ENCODE peak calls at places on chromosomes 7 and 10, in seven cellular contexts. T, X, P, F, K, S and L are unnamed samples.

GRCh38 chr10:3720228-3721019 is 64.6 kb downstream of the KLF6 start:
- DNase-seq in T (peak; percentile 94), X (no peak), P (no peak), F (no peak), K (no peak), S (no peak), L (no peak)

GRCh38 chr10:130686680-130687300 is 550.6 kb downstream of the GLRX3 start:
- DNase-seq in T (peak; percentile 4), X (peak; percentile 36), P (no peak), F (peak; percentile 79), K (no peak), S (no peak), L (no peak)

GRCh38 chr7:26278769-26279168 is 12.9 kb upstream of the SNX10 start:
- DNase-seq in T (peak; percentile 52), X (no peak), P (no peak), F (no peak), K (no peak), S (no peak), L (peak; percentile 46)

GRCh38 chr10:131198401-131198800 is 113.1 kb downstream of the TCERG1L start:
- DNase-seq in T (no peak), X (no peak), P (no peak), F (peak; percentile 20), K (no peak), S (no peak), L (no peak)

GRCh38 chr10:33557313-33557712 is 222.8 kb upstream of the NRP1 start:
- DNase-seq in T (no peak), X (no peak), P (no peak), F (no peak), K (no peak), S (no peak), L (no peak)

GRCh38 chr7:93015193-93016084 is 102.3 kb downstream of the SAMD9 start:
- DNase-seq in T (peak; percentile 64), X (no peak), P (no peak), F (no peak), K (no peak), S (no peak), L (no peak)

GRCh38 chr7:27150568-27151340 is 1.6 kb downstream of the HOXA3 start:
- DNase-seq in T (peak; percentile 95), X (peak; percentile 85), P (peak; percentile 78), F (peak; percentile 90), K (peak; percentile 56), S (peak; percentile 90), L (peak; percentile 68)

GRCh38 chr10:103836273-103836672 is 19.1 kb downstream of the SH3PXD2A start:
- DNase-seq in T (no peak), X (no peak), P (no peak), F (peak; percentile 37), K (no peak), S (no peak), L (no peak)

GRCh38 chr7:122588621-122589020 is 110.3 kb downstream of the RNF133 start:
- DNase-seq in T (peak; percentile 8), X (no peak), P (no peak), F (no peak), K (no peak), S (no peak), L (no peak)

GRCh38 chr7:128777156-128778123 is 1.8 kb upstream of the OPN1SW start:
- DNase-seq in T (peak; percentile 60), X (no peak), P (no peak), F (no peak), K (no peak), S (no peak), L (no peak)

GRCh38 chr10:25288181-25288580 is 113.4 kb downstream of the GPR158 start:
- DNase-seq in T (no peak), X (no peak), P (no peak), F (no peak), K (no peak), S (no peak), L (no peak)

GRCh38 chr10:128087146-128087883 is 38.9 kb downstream of the MKI67 start:
- DNase-seq in T (no peak), X (no peak), P (no peak), F (no peak), K (no peak), S (no peak), L (peak; percentile 44)

GRCh38 chr10:128091636-128092210 is 34.5 kb downstream of the MKI67 start:
- DNase-seq in T (no peak), X (peak; percentile 80), P (no peak), F (peak; percentile 83), K (no peak), S (no peak), L (no peak)

GRCh38 chr10:128084991-128085390 is 41.2 kb downstream of the MKI67 start:
- DNase-seq in T (no peak), X (no peak), P (no peak), F (peak; percentile 40), K (no peak), S (peak; percentile 20), L (no peak)

GRCh38 chr10:128086003-128086863 is 40.0 kb downstream of the MKI67 start:
- DNase-seq in T (peak; percentile 14), X (no peak), P (no peak), F (peak; percentile 44), K (no peak), S (no peak), L (no peak)

DNA sequence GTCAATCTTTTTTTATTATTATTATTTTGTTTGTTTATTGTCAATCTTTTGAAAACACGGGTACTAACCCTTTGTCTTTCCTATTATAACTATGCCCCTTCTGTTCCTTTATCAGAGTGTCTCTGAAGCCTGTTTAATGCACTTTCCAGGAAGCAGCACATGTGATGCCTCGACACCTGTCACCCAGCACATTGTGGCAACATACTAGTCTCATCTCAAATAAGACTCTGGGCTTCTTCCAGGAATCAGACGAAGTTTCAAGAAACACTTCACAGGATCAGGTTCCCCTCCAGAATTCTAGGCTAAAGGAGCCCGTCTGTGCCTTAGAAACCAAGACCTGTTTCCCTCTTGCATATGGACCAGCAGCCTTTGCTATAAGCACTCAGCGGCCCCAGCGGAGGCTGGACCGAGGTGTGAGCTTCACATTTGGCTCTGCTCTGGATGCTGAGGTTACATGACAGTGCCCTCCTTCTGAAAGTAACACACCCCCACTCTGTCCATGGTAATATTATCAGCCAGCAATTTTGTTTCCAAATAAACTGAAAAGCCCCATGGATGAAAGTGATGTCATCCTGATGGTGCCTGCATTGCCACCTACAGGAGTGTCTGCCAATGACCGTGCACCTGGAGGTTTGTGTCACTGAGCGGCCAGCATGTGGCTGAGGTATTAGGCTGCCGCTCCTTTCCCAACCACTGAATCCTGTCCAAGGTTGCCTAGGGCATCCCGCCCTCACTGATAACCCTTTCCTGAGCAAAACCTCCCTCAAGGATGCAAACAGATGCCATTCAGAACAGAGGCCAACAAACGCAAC is 38.1 kb downstream of the MKI67 start:
- DNase-seq in T (no peak), X (peak; percentile 57), P (no peak), F (peak; percentile 80), K (no peak), S (no peak), L (peak; percentile 34)
- H3K27ac ChIP-seq in T (no peak overlapping the region), X (no peak overlapping the region), P (no peak overlapping the region), F (no peak overlapping the region), K (no peak overlapping the region), S (no peak overlapping the region), L (no peak overlapping the region)

DNA sequence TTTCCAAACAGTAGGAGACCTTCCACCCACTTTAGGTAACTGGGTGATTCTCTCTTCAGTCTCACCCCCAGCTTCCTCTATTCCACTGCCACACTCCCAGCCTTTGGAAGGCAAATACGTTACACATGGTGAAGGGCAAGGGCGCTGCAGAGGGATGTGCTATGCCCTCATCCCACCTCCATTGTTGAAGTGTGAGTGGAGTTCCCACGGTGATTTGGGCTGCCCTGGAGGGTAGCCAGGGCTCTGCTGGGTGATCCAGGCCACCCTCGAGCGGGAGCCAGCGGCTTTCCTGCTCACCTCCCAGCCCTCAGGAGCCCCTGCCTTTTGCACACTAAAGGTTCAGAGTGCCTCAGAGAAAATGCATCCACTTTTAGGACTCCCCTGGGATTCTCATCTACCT is 181.1 kb downstream of the ZMYND11 start:
- DNase-seq in T (no peak), X (no peak), P (no peak), F (no peak), K (no peak), S (no peak), L (no peak)
- H3K4me1 ChIP-seq in T (peaks cover 6% of the 10 kb centered on the region), X (no peaks in the 10 kb centered on the region), P (peaks cover 5% of the 10 kb centered on the region), F (no peaks in the 10 kb centered on the region), K (peaks cover 8% of the 10 kb centered on the region), S (no peaks in the 10 kb centered on the region), L (no peaks in the 10 kb centered on the region)

DNA sequence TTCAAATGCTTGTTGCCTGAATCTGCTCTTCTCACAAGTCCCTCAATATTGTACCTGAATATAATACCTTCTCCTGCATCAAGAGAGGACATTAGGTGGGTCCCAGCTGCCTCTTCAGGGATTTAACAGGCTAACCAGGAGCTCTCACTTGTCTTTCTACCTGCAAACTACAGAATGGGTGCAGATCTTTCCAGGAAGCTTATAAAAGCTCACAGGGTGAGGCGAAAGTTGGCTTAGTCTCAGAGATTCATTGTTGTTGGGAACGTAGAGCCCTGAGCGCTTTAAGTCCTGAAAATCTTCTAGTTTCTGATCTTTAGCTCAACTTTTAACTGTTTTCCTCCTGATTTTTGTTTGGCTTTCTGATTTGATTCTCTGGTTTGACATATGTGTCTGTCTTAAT is 25.0 kb downstream of the PLAU start:
- DNase-seq in T (no peak), X (no peak), P (no peak), F (no peak), K (no peak), S (no peak), L (no peak)
- H3K27ac ChIP-seq in T (no peak overlapping the region), X (no peak overlapping the region), P (no peak overlapping the region), F (no peak overlapping the region), K (no peak overlapping the region), S (no peak overlapping the region), L (no peak overlapping the region)

GRCh38 chr10:116889066-116889465 is 39.8 kb downstream of the ENO4 start:
- DNase-seq in T (no peak), X (no peak), P (no peak), F (no peak), K (no peak), S (no peak), L (no peak)
- H3K4me1 ChIP-seq in T (peaks cover 7% of the 10 kb centered on the region), X (peaks cover 22% of the 10 kb centered on the region), P (no peaks in the 10 kb centered on the region), F (peaks cover 23% of the 10 kb centered on the region), K (no peaks in the 10 kb centered on the region), S (no peaks in the 10 kb centered on the region), L (no peaks in the 10 kb centered on the region)

GRCh38 chr7:101129603-101130117 is 2.8 kb downstream of the SERPINE1 start:
- DNase-seq in T (peak; percentile 41), X (no peak), P (no peak), F (no peak), K (no peak), S (no peak), L (no peak)
- H3K27ac ChIP-seq in T (peak overlapping the region; percentile 98), X (no peak overlapping the region), P (no peak overlapping the region), F (no peak overlapping the region), K (no peak overlapping the region), S (no peak overlapping the region), L (no peak overlapping the region)